ENCODE peak calls at places on chromosome 13, in eight cellular contexts. E, T, I, S, A, M, Z and G are unnamed samples.

GRCh38 chr13:46698015-46698414 is 98.9 kb downstream of the ESD start:
- DNase-seq in I (no peak), Z (no peak), E (no peak), T (no peak), A (no peak), S (peak; percentile 57), M (no peak), G (no peak)

GRCh38 chr13:42548731-42549554 is 25.0 kb upstream of the TNFSF11 start:
- DNase-seq in E (no peak), I (no peak), T (no peak), Z (no peak), S (no peak), A (no peak), M (peak; percentile 47), G (no peak)

GRCh38 chr13:29594710-29595379 is 643 bp downstream of the SLC7A1 start:
- DNase-seq in E (peak; percentile 32), I (peak; percentile 78), T (peak; percentile 71), A (peak; percentile 2), M (peak; percentile 66), S (peak; percentile 35), Z (no peak), G (peak; percentile 68)

GRCh38 chr13:50466554-50466953 is 376.9 kb downstream of the DLEU7 start:
- DNase-seq in S (no peak), Z (no peak), T (no peak), I (no peak), E (no peak), M (no peak), A (no peak), G (no peak)

GRCh38 chr13:23504188-23504587 is 66.0 kb upstream of the TNFRSF19 start:
- DNase-seq in Z (no peak), I (peak; percentile 84), M (no peak), E (no peak), A (no peak), T (no peak), S (no peak), G (no peak)

GRCh38 chr13:36813226-36813625 is 5.8 kb upstream of the RFXAP start:
- DNase-seq in E (no peak), S (no peak), T (no peak), I (no peak), A (no peak), Z (no peak), M (no peak), G (no peak)

GRCh38 chr13:78976696-78977095 is 317.7 kb upstream of the OBI1 start:
- DNase-seq in A (peak; percentile 31), M (no peak), Z (no peak), E (no peak), T (no peak), I (no peak), S (no peak), G (no peak)

GRCh38 chr13:43405457-43405856 is 381.3 kb downstream of the ENOX1 start:
- DNase-seq in I (peak; percentile 80), A (no peak), Z (no peak), E (no peak), S (no peak), T (peak; percentile 4), M (peak; percentile 34), G (no peak)

GRCh38 chr13:51152713-51153112 is 41.6 kb upstream of the C13orf42 start:
- DNase-seq in M (no peak), T (no peak), E (no peak), S (no peak), I (no peak), A (no peak), Z (no peak), G (no peak)

GRCh38 chr13:45933203-45934014 is 81.9 kb upstream of the SIAH3 start:
- DNase-seq in T (no peak), Z (no peak), A (no peak), S (no peak), M (no peak), I (no peak), E (no peak), G (no peak)

GRCh38 chr13:109974354-109974753 is 188.0 kb upstream of the IRS2 start:
- DNase-seq in I (no peak), S (no peak), A (no peak), E (no peak), M (peak; percentile 19), T (peak; percentile 15), Z (no peak), G (no peak)

GRCh38 chr13:45206340-45206739 is 5.5 kb upstream of the KCTD4 start:
- DNase-seq in A (no peak), M (peak; percentile 84), T (peak; percentile 57), S (no peak), I (peak; percentile 98), E (no peak), Z (no peak), G (peak; percentile 85)

GRCh38 chr13:46386996-46387851 is at the start of gene RUBCNL:
- DNase-seq in E (peak; percentile 53), Z (peak; percentile 22), T (peak; percentile 34), S (no peak), M (no peak), I (peak; percentile 50), A (no peak), G (peak; percentile 70)

GRCh38 chr13:49776871-49777270 is 15.6 kb downstream of the KPNA3 start:
- DNase-seq in Z (no peak), A (no peak), M (no peak), S (no peak), I (no peak), T (no peak), E (no peak), G (no peak)

GRCh38 chr13:36244073-36244472 is 29.7 kb upstream of the SOHLH2 start:
- DNase-seq in E (no peak), T (no peak), M (no peak), A (no peak), Z (no peak), I (no peak), S (no peak), G (no peak)

GRCh38 chr13:92913840-92914239 is 312.8 kb upstream of the GPC6 start:
- DNase-seq in E (no peak), A (no peak), I (no peak), Z (no peak), T (no peak), M (no peak), S (no peak), G (no peak)

GRCh38 chr13:34833562-34834182 is 108.4 kb upstream of the NBEA start:
- DNase-seq in T (no peak), I (peak; percentile 62), M (no peak), S (no peak), Z (no peak), A (no peak), E (no peak), G (no peak)

GRCh38 chr13:106756446-106756845 is 188.5 kb upstream of the ARGLU1 start:
- DNase-seq in E (peak; percentile 56), S (no peak), T (no peak), Z (no peak), A (no peak), M (no peak), I (no peak), G (no peak)

GRCh38 chr13:90926459-90926858 is 421.0 kb upstream of the MIR17HG start:
- DNase-seq in M (peak; percentile 46), S (no peak), I (no peak), A (no peak), Z (no peak), T (no peak), E (no peak), G (no peak)

GRCh38 chr13:114127473-114128347 is 4.7 kb downstream of the RASA3 start:
- DNase-seq in A (no peak), S (no peak), E (no peak), M (no peak), I (no peak), T (no peak), Z (no peak), G (no peak)

GRCh38 chr13:73167046-73167820 is 108.4 kb downstream of the KLF5 start:
- DNase-seq in M (peak; percentile 30), E (no peak), I (no peak), A (no peak), Z (no peak), S (no peak), T (no peak), G (peak; percentile 21)

GRCh38 chr13:113629814-113630213 is 28.2 kb downstream of the ATP4B start:
- DNase-seq in E (no peak), I (no peak), T (no peak), A (no peak), S (no peak), Z (no peak), M (no peak), G (no peak)

GRCh38 chr13:42892760-42893159 is 99.3 kb downstream of the EPSTI1 start:
- DNase-seq in I (peak; percentile 62), T (no peak), Z (no peak), A (no peak), M (peak; percentile 52), E (no peak), S (no peak), G (peak; percentile 64)

GRCh38 chr13:28161370-28161769 is 23.0 kb downstream of the PAN3 start:
- DNase-seq in S (no peak), M (peak; percentile 9), E (no peak), A (no peak), Z (no peak), I (peak; percentile 57), T (no peak), G (peak; percentile 26)

GRCh38 chr13:30026093-30026492 is 175.7 kb upstream of the UBL3 start:
- DNase-seq in I (peak; percentile 83), A (no peak), S (no peak), Z (no peak), T (peak; percentile 58), M (peak; percentile 36), E (no peak), G (no peak)

GRCh38 chr13:100646030-100646673 is 28.4 kb downstream of the TMTC4 start:
- DNase-seq in E (peak; percentile 17), S (no peak), T (peak; percentile 25), M (peak; percentile 54), I (peak; percentile 49), A (peak; percentile 18), Z (peak; percentile 28), G (peak; percentile 27)

GRCh38 chr13:46031581-46032263 is 20.8 kb downstream of the ZC3H13 start:
- DNase-seq in S (no peak), E (no peak), Z (no peak), A (no peak), I (peak; percentile 7), M (no peak), T (no peak), G (no peak)